ENCODE peak calls at places on chromosomes 12 and 14, in four cellular contexts. One of them, this sample, is unnamed.
A peak's percentile ranks its signal among the peaks of the same experiment; 100 is the strongest.

GRCh38 chr12:59389968-59390576 is 205.8 kb upstream of the SLC16A7 start:
- DNase-seq in upper lobe of right lung: no peak
- DNase-seq in fibroblast of lung: no peak
- DNase-seq in Peyer's patch: no peak
- DNase-seq in this sample: no peak

GRCh38 chr12:100913872-100914600 is 119.5 kb downstream of the ANO4 start:
- DNase-seq in upper lobe of right lung: no peak
- DNase-seq in fibroblast of lung: no peak
- DNase-seq in Peyer's patch: no peak
- DNase-seq in this sample: peak; percentile 7

GRCh38 chr14:81296263-81296923 is 75.6 kb upstream of the GTF2A1 start:
- DNase-seq in upper lobe of right lung: no peak
- DNase-seq in fibroblast of lung: no peak
- DNase-seq in Peyer's patch: no peak
- DNase-seq in this sample: no peak

GRCh38 chr14:24941719-24942118 is 108.2 kb downstream of the STXBP6 start:
- DNase-seq in upper lobe of right lung: no peak
- DNase-seq in fibroblast of lung: no peak
- DNase-seq in Peyer's patch: no peak
- DNase-seq in this sample: no peak

GRCh38 chr12:56334490-56334793 is 642 bp upstream of the PAN2 start:
- DNase-seq in upper lobe of right lung: no peak
- DNase-seq in fibroblast of lung: no peak
- DNase-seq in Peyer's patch: no peak
- DNase-seq in this sample: no peak

GRCh38 chr12:14782756-14783155 is 20.5 kb downstream of the WBP11 start:
- DNase-seq in upper lobe of right lung: no peak
- DNase-seq in fibroblast of lung: no peak
- DNase-seq in Peyer's patch: no peak
- DNase-seq in this sample: no peak

GRCh38 chr12:100199347-100200136 is 1.1 kb upstream of the ACTR6 start:
- DNase-seq in upper lobe of right lung: peak; percentile 93
- DNase-seq in fibroblast of lung: peak; percentile 25
- DNase-seq in Peyer's patch: peak; percentile 94
- DNase-seq in this sample: peak; percentile 52

GRCh38 chr14:74591899-74592298 is 20.1 kb downstream of the LTBP2 start:
- DNase-seq in upper lobe of right lung: no peak
- DNase-seq in fibroblast of lung: peak; percentile 43
- DNase-seq in Peyer's patch: no peak
- DNase-seq in this sample: no peak

GRCh38 chr14:50055461-50056228 is 60.7 kb downstream of the VCPKMT start:
- DNase-seq in upper lobe of right lung: peak; percentile 46
- DNase-seq in fibroblast of lung: no peak
- DNase-seq in Peyer's patch: no peak
- DNase-seq in this sample: no peak

GRCh38 chr14:56059054-56059453 is 59.2 kb upstream of the PELI2 start:
- DNase-seq in upper lobe of right lung: no peak
- DNase-seq in fibroblast of lung: no peak
- DNase-seq in Peyer's patch: no peak
- DNase-seq in this sample: no peak

GRCh38 chr12:29562167-29562776 is 64.8 kb upstream of the OVCH1 start:
- DNase-seq in upper lobe of right lung: no peak
- DNase-seq in fibroblast of lung: peak; percentile 88
- DNase-seq in Peyer's patch: no peak
- DNase-seq in this sample: no peak

GRCh38 chr12:3568695-3569094 is 77.7 kb downstream of the PRMT8 start:
- DNase-seq in upper lobe of right lung: no peak
- DNase-seq in fibroblast of lung: no peak
- DNase-seq in Peyer's patch: no peak
- DNase-seq in this sample: no peak

GRCh38 chr12:112843272-112843671 is 51.7 kb downstream of the RPH3A start:
- DNase-seq in upper lobe of right lung: no peak
- DNase-seq in fibroblast of lung: peak; percentile 3
- DNase-seq in Peyer's patch: no peak
- DNase-seq in this sample: peak; percentile 8

GRCh38 chr14:91252901-91253794 is 8.6 kb upstream of the GPR68 start:
- DNase-seq in upper lobe of right lung: peak; percentile 80
- DNase-seq in fibroblast of lung: no peak
- DNase-seq in Peyer's patch: peak; percentile 74
- DNase-seq in this sample: no peak

GRCh38 chr14:23008836-23009235 is 1.1 kb downstream of the C14orf93 start:
- DNase-seq in upper lobe of right lung: no peak
- DNase-seq in fibroblast of lung: peak; percentile 29
- DNase-seq in Peyer's patch: no peak
- DNase-seq in this sample: no peak

GRCh38 chr12:14408208-14408607 is 42.7 kb downstream of the ATF7IP start:
- DNase-seq in upper lobe of right lung: no peak
- DNase-seq in fibroblast of lung: peak; percentile 63
- DNase-seq in Peyer's patch: no peak
- DNase-seq in this sample: no peak

GRCh38 chr12:97452230-97452629 is 10.4 kb upstream of the RMST start:
- DNase-seq in upper lobe of right lung: no peak
- DNase-seq in fibroblast of lung: no peak
- DNase-seq in Peyer's patch: no peak
- DNase-seq in this sample: no peak

GRCh38 chr14:96252323-96253052 is 3.5 kb upstream of the BDKRB1 start:
- DNase-seq in upper lobe of right lung: no peak
- DNase-seq in fibroblast of lung: no peak
- DNase-seq in Peyer's patch: no peak
- DNase-seq in this sample: no peak

GRCh38 chr14:92964124-92965109 is 41.5 kb downstream of the CHGA start:
- DNase-seq in upper lobe of right lung: peak; percentile 65
- DNase-seq in fibroblast of lung: no peak
- DNase-seq in Peyer's patch: no peak
- DNase-seq in this sample: no peak

GRCh38 chr12:75635606-75636444 is 124.4 kb upstream of the KRR1 start:
- DNase-seq in upper lobe of right lung: no peak
- DNase-seq in fibroblast of lung: peak; percentile 99
- DNase-seq in Peyer's patch: no peak
- DNase-seq in this sample: peak; percentile 72

GRCh38 chr12:104877107-104877705 is 80.9 kb downstream of the SLC41A2 start:
- DNase-seq in upper lobe of right lung: no peak
- DNase-seq in fibroblast of lung: peak; percentile 46
- DNase-seq in Peyer's patch: no peak
- DNase-seq in this sample: peak; percentile 61

GRCh38 chr12:12813120-12814101 is at the start of gene DDX47:
- DNase-seq in upper lobe of right lung: peak; percentile 97
- DNase-seq in fibroblast of lung: peak; percentile 83
- DNase-seq in Peyer's patch: peak; percentile 97
- DNase-seq in this sample: peak; percentile 94

GRCh38 chr12:43098078-43098477 is 453.9 kb downstream of the ADAMTS20 start:
- DNase-seq in upper lobe of right lung: no peak
- DNase-seq in fibroblast of lung: no peak
- DNase-seq in Peyer's patch: no peak
- DNase-seq in this sample: no peak

GRCh38 chr12:11798856-11799530 is 149.5 kb downstream of the ETV6 start:
- DNase-seq in upper lobe of right lung: no peak
- DNase-seq in fibroblast of lung: peak; percentile 96
- DNase-seq in Peyer's patch: no peak
- DNase-seq in this sample: peak; percentile 66

DNA sequence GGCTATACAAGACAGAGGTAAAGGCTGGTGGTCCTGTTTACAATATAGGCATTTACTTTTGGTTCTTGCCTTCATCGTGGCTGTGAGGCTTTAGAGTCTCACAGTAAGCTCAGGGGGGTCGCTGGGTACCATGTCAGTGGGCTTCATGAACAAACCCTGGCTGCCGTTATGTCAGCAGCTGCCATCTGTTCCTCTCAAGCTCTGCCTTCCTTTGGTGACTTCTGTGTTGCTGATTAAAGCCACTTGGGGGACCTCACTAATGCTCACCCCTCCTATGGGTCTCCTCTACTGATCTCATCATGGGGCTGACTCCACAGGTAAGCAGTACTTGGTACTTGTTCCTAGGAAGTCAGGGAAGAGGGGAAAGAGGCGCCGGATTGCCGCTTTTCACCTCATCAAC is 268.7 kb downstream of the TTC6 start:
- DNase-seq in upper lobe of right lung: no peak
- DNase-seq in fibroblast of lung: no peak
- DNase-seq in Peyer's patch: no peak
- DNase-seq in this sample: no peak
- H3K4me3 ChIP-seq in upper lobe of right lung: no peak overlapping the region
- H3K4me3 ChIP-seq in fibroblast of lung: no peak overlapping the region
- H3K4me3 ChIP-seq in Peyer's patch: no peak overlapping the region
- H3K4me3 ChIP-seq in this sample: no peak overlapping the region

DNA sequence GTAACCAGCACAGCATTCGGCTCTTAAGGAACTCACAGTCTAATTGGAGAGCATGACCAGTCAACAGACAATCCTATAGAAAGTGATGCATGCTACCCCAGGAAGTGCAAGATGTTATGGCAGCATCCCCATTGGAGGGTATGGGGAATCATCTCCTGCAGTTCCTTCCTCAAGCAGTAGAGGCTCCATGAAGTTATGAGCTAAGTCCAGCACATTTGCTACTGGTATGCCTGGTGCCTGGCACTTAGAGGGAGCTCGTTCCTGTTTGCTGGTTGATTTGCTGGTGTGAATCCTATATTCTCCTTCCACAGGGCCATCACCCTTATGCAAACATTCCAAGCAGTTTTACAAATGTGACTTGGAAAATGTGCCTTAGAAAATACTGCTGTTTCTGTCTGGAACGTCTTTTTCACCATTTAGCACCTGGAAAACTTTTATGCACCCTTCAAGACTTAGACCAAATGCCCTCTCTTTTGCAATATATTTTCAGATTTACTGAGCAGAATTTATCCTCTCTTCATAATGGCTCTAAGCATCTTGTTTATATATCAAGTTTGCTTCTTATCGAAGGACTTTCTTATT is 136.1 kb upstream of the WSCD2 start:
- DNase-seq in upper lobe of right lung: no peak
- DNase-seq in fibroblast of lung: peak; percentile 15
- DNase-seq in Peyer's patch: no peak
- DNase-seq in this sample: peak; percentile 61
- TF ChIP-seq CTCF in upper lobe of right lung: peak; percentile 46
- TF ChIP-seq CTCF in fibroblast of lung: peak; percentile 13
- TF ChIP-seq CTCF in Peyer's patch: no peak
- TF ChIP-seq CTCF in this sample: peak; percentile 60

GRCh38 chr12:54033980-54034783 is 1.3 kb downstream of the HOXC5 start:
- DNase-seq in upper lobe of right lung: peak; percentile 57
- DNase-seq in fibroblast of lung: no peak
- DNase-seq in Peyer's patch: peak; percentile 53
- DNase-seq in this sample: no peak

GRCh38 chr12:54030889-54031860 is 1.7 kb upstream of the HOXC5 start:
- DNase-seq in upper lobe of right lung: peak; percentile 58
- DNase-seq in fibroblast of lung: peak; percentile 21
- DNase-seq in Peyer's patch: no peak
- DNase-seq in this sample: peak; percentile 30

GRCh38 chr12:54033106-54033979 is 493 bp downstream of the HOXC5 start:
- DNase-seq in upper lobe of right lung: peak; percentile 60
- DNase-seq in fibroblast of lung: no peak
- DNase-seq in Peyer's patch: peak; percentile 62
- DNase-seq in this sample: no peak

GRCh38 chr12:54032220-54032619 is 630 bp upstream of the HOXC5 start:
- DNase-seq in upper lobe of right lung: no peak
- DNase-seq in fibroblast of lung: no peak
- DNase-seq in Peyer's patch: no peak
- DNase-seq in this sample: no peak

GRCh38 chr12:54032627-54033100 is at the start of gene HOXC5:
- DNase-seq in upper lobe of right lung: peak; percentile 72
- DNase-seq in fibroblast of lung: peak; percentile 34
- DNase-seq in Peyer's patch: peak; percentile 70
- DNase-seq in this sample: peak; percentile 70
- H3K4me3 ChIP-seq in upper lobe of right lung: peak within 1 kb of the TSS; percentile 33
- H3K4me3 ChIP-seq in fibroblast of lung: peak within 1 kb of the TSS; percentile 45
- H3K4me3 ChIP-seq in Peyer's patch: peak within 1 kb of the TSS; percentile 41
- H3K4me3 ChIP-seq in this sample: peak within 1 kb of the TSS; percentile 22

GRCh38 chr12:26825459-26826016 is 7.5 kb downstream of the ITPR2 start:
- DNase-seq in upper lobe of right lung: no peak
- DNase-seq in fibroblast of lung: no peak
- DNase-seq in Peyer's patch: no peak
- DNase-seq in this sample: no peak
- TF ChIP-seq CTCF in upper lobe of right lung: no peak
- TF ChIP-seq CTCF in fibroblast of lung: no peak
- TF ChIP-seq CTCF in Peyer's patch: no peak
- TF ChIP-seq CTCF in this sample: no peak

GRCh38 chr14:103279129-103280025 is 54.7 kb upstream of the EIF5 start:
- DNase-seq in upper lobe of right lung: no peak
- DNase-seq in fibroblast of lung: no peak
- DNase-seq in Peyer's patch: no peak
- DNase-seq in this sample: no peak
- H3K4me3 ChIP-seq in upper lobe of right lung: peak overlapping the region; percentile 35
- H3K4me3 ChIP-seq in fibroblast of lung: no peak overlapping the region
- H3K4me3 ChIP-seq in Peyer's patch: peak overlapping the region; percentile 19
- H3K4me3 ChIP-seq in this sample: no peak overlapping the region

DNA sequence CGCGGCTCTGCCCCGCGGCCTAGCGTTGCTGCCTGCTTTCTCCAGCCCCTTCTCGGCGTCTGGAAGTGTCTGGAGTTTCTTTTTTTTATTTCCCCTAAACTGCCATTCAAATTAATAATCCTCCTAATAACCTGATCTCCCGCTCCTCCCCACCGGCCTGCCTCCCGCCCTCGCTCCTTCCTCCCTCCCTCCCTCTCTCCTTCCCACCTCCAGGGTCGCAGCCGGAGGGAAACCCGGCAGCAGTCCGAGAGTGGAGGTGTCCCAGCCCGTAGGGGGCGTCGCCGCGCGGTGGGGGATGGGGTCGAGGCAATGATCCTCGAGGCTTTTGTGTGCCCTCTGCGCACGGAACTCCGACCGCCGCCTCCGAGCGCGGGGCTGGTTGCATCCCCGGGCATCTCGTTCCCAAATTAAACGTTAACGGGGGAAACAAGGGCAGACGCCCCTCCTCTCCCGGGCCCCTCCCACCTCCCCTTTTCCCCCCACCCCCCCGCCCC is 1.1 kb upstream of the SOCS2 start:
- DNase-seq in upper lobe of right lung: peak; percentile 87
- DNase-seq in fibroblast of lung: peak; percentile 51
- DNase-seq in Peyer's patch: peak; percentile 85
- DNase-seq in this sample: peak; percentile 64
- TF ChIP-seq CTCF in upper lobe of right lung: peak; percentile 25
- TF ChIP-seq CTCF in fibroblast of lung: peak; percentile 34
- TF ChIP-seq CTCF in Peyer's patch: no peak
- TF ChIP-seq CTCF in this sample: no peak

DNA sequence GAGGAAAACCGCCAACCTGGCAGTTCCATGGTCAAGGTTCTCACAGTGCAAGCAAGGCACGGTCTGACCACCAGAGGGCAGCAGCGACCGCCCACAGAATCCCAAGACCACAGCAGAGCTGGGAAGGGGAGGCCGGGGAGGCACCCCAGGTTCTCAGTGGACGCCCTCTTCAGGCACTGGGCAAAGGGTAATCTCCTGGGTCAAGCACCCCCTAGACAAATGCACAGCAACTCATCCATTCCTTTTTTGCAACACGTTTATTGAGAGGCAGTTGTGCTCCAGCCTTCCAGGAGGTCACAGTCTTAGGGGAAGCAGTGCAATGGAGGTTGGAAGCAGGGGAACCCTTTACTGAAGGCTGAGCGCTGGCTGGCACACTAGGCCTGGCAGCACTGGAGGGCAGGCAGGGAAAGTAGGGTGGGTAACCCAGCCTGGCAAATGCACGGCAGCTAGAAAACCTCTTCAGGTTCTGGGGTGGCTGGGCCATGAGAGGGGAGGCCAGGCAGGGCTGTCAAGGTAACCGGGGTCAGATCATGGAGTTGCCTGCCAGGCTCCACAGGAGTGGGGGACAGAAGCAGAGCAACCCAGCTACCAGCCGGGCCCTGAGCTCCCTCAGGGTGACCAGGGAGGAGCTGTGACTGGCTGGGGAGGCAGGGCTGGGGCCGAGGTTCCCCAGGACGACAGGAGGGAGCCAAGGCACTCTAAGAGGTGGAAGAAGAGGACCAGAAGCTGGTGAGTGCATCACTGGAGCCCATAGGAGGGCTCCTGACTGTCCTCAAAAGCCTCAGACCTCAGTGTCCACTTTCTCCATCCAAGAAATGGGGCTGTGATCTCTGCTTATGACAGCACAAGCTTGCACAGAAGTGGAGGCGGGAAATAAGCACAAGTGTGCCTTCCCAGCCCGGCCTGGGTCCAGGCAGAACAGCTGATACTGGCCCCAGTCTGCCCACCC is 1.8 kb upstream of the RHOF start:
- DNase-seq in upper lobe of right lung: peak; percentile 93
- DNase-seq in fibroblast of lung: peak; percentile 70
- DNase-seq in Peyer's patch: peak; percentile 95
- DNase-seq in this sample: peak; percentile 84
- H3K4me3 ChIP-seq in upper lobe of right lung: peak overlapping the region; percentile 20
- H3K4me3 ChIP-seq in fibroblast of lung: peak overlapping the region; percentile 1
- H3K4me3 ChIP-seq in Peyer's patch: peak overlapping the region; percentile 72
- H3K4me3 ChIP-seq in this sample: no peak overlapping the region